ENCODE peak calls at places on chromosomes 16 and 17, in eight cellular contexts. U, X, P, F, A, H, S and D are unnamed samples.

GRCh38 chr17:74055508-74056160 is 147.8 kb upstream of the RPL38 start:
- DNase-seq in F (no peak), S (no peak), P (no peak), U (no peak), X (no peak), H (no peak), A (no peak), D (no peak)

GRCh38 chr16:75092777-75093176 is 23.8 kb downstream of the LDHD start:
- DNase-seq in X (no peak), A (no peak), P (no peak), U (no peak), H (no peak), F (no peak), S (no peak), D (no peak)

GRCh38 chr16:11526921-11527320 is 59.8 kb downstream of the LITAF start:
- DNase-seq in S (no peak), P (no peak), X (no peak), F (no peak), U (peak; percentile 57), H (no peak), A (no peak), D (no peak)

GRCh38 chr17:73317554-73318426 is 6.0 kb upstream of the CDC42EP4 start:
- DNase-seq in X (no peak), U (no peak), S (no peak), A (no peak), H (no peak), F (no peak), P (no peak), D (no peak)

GRCh38 chr17:82051776-82052637 is at the start of the genes GPS1 and RFNG:
- DNase-seq in U (peak; percentile 91), S (peak; percentile 33), A (peak; percentile 67), P (peak; percentile 63), X (peak; percentile 90), H (peak; percentile 79), F (no peak), D (peak; percentile 95)

GRCh38 chr17:40122944-40123810 is 1.4 kb downstream of the MSL1 start:
- DNase-seq in X (no peak), A (peak; percentile 41), F (no peak), H (peak; percentile 54), S (peak; percentile 46), U (peak; percentile 86), P (peak; percentile 58), D (peak; percentile 67)

GRCh38 chr16:54286330-54287017 is at the start of gene IRX3:
- DNase-seq in S (no peak), P (peak; percentile 82), H (peak; percentile 90), X (peak; percentile 93), U (peak; percentile 93), A (peak; percentile 24), F (no peak), D (peak; percentile 34)

GRCh38 chr16:81798311-81799137 is 19.4 kb downstream of the PLCG2 start:
- DNase-seq in P (peak; percentile 82), H (no peak), A (no peak), S (peak; percentile 68), X (no peak), F (no peak), U (no peak), D (peak; percentile 74)

GRCh38 chr17:37779554-37779953 is 34.7 kb upstream of the HNF1B start:
- DNase-seq in U (no peak), F (no peak), S (no peak), P (no peak), A (no peak), H (no peak), X (no peak), D (no peak)

GRCh38 chr17:78117027-78117981 is 11.3 kb downstream of the TMC6 start:
- DNase-seq in A (peak; percentile 64), F (no peak), H (no peak), X (no peak), S (no peak), U (no peak), P (no peak), D (no peak)

GRCh38 chr16:15775663-15776304 is 81.0 kb downstream of the MYH11 start:
- DNase-seq in S (no peak), H (no peak), P (no peak), U (no peak), X (no peak), A (no peak), F (no peak), D (no peak)